ENCODE peak calls at places on chromosomes 2 and 18, in five cellular contexts. E, Z, Y, U and S are unnamed samples.

GRCh38 chr2:70766357-70767093 is 1.5 kb downstream of the ADD2 start:
- DNase-seq in E (no peak), Z (no peak), U (no peak), Y (no peak), S (no peak)

GRCh38 chr2:73013941-73014340 is 57.6 kb downstream of the SFXN5 start:
- DNase-seq in Z (no peak), Y (no peak), U (no peak), E (peak), S (peak)

GRCh38 chr2:1856922-1857321 is 112.6 kb upstream of the PXDN start:
- DNase-seq in Y (no peak), Z (no peak), E (peak), U (peak), S (no peak)

GRCh38 chr2:122652670-122653069 is 897.2 kb downstream of the TSN start:
- DNase-seq in Z (no peak), E (no peak), U (no peak), Y (no peak), S (no peak)

GRCh38 chr2:229090231-229090630 is 180.9 kb downstream of the PID1 start:
- DNase-seq in Z (no peak), E (no peak), U (no peak), Y (no peak), S (no peak)

GRCh38 chr2:3449106-3449505 is 69.6 kb downstream of the TRAPPC12 start:
- DNase-seq in E (peak), Z (no peak), Y (peak), U (no peak), S (no peak)

GRCh38 chr2:136492901-136493300 is 272.4 kb upstream of the THSD7B start:
- DNase-seq in Z (no peak), E (no peak), Y (no peak), U (no peak), S (no peak)

GRCh38 chr2:69943000-69943840 is 18.2 kb downstream of the ASPRV1 start:
- DNase-seq in E (no peak), Y (no peak), Z (no peak), U (no peak), S (peak)

GRCh38 chr2:226336283-226336682 is 463.3 kb downstream of the IRS1 start:
- DNase-seq in Y (no peak), E (no peak), U (no peak), Z (no peak), S (no peak)

GRCh38 chr2:132651115-132652099 is 18.6 kb downstream of the LYPD1 start:
- DNase-seq in E (peak), Z (no peak), Y (no peak), U (peak), S (no peak)

GRCh38 chr2:168184896-168185513 is 62.4 kb downstream of the STK39 start:
- DNase-seq in U (no peak), Y (no peak), Z (no peak), E (no peak), S (no peak)

GRCh38 chr18:34322365-34323289 is 97.9 kb upstream of the NOL4 start:
- DNase-seq in E (peak), U (peak), Z (no peak), Y (no peak), S (peak)

GRCh38 chr2:233700028-233700635 is 7.4 kb downstream of the UGT1A6 start:
- DNase-seq in Z (no peak), U (no peak), E (peak), Y (no peak), S (no peak)

GRCh38 chr2:129857200-129857599 is 122.3 kb upstream of the RAB6C start:
- DNase-seq in E (no peak), U (no peak), Y (no peak), Z (no peak), S (no peak)

GRCh38 chr2:6914829-6915228 is 2.4 kb upstream of the RNF144A start:
- DNase-seq in Y (no peak), E (peak), Z (no peak), U (no peak), S (no peak)

GRCh38 chr2:68107475-68107874 is 44.7 kb upstream of the C1D start:
- DNase-seq in Y (no peak), Z (no peak), E (no peak), U (no peak), S (no peak)

GRCh38 chr2:207161724-207162123 is 4.0 kb downstream of the KLF7 start:
- DNase-seq in U (peak), Y (no peak), Z (no peak), E (peak), S (no peak)

GRCh38 chr2:188039307-188039706 is 252.4 kb upstream of the GULP1 start:
- DNase-seq in U (no peak), Z (no peak), Y (no peak), E (no peak), S (no peak)

GRCh38 chr2:58709274-58709673 is 468.1 kb upstream of the FANCL start:
- DNase-seq in Z (no peak), Y (no peak), U (no peak), E (no peak), S (no peak)

GRCh38 chr2:197269173-197269572 is 41.4 kb downstream of the ANKRD44 start:
- DNase-seq in E (peak), Y (no peak), U (peak), Z (no peak), S (peak)

GRCh38 chr2:234377761-234378341 is 119.0 kb downstream of the ARL4C start:
- DNase-seq in Y (no peak), Z (no peak), U (peak), E (peak), S (peak)

GRCh38 chr2:233995985-233996384 is 54.5 kb upstream of the SPP2 start:
- DNase-seq in E (no peak), Z (no peak), Y (no peak), U (no peak), S (no peak)

GRCh38 chr2:176852667-176853066 is 359.9 kb upstream of the HNRNPA3 start:
- DNase-seq in Y (no peak), U (no peak), Z (peak), E (no peak), S (no peak)

GRCh38 chr2:10316336-10316735 is 13.6 kb downstream of the HPCAL1 start:
- DNase-seq in Y (no peak), U (peak), Z (no peak), E (no peak), S (peak)

GRCh38 chr2:29697181-29697580 is 224.2 kb downstream of the ALK start:
- DNase-seq in Z (no peak), Y (no peak), E (no peak), U (no peak), S (no peak)

GRCh38 chr2:29518988-29519925 is 402.1 kb downstream of the ALK start:
- DNase-seq in Z (no peak), E (peak), U (peak), Y (no peak), S (peak)

GRCh38 chr18:79857082-79857661 is 59.4 kb downstream of the KCNG2 start:
- DNase-seq in Z (no peak), Y (no peak), E (peak), U (peak), S (no peak)

GRCh38 chr2:201116959-201117734 is 1.2 kb downstream of the CFLAR start:
- DNase-seq in U (peak), Y (peak), E (peak), Z (peak), S (peak)

GRCh38 chr2:75547345-75548035 is 13.2 kb downstream of the EVA1A start:
- DNase-seq in Z (no peak), E (peak), U (no peak), Y (no peak), S (peak)